ENCODE peak calls at places on chromosome 13, in six cellular contexts. O is suprapubic skin, U is astrocyte of the spinal cord, T is fibroblast of lung, W is psoas muscle, Z is pancreas. Q is an unnamed sample.
A peak's percentile ranks its signal among the peaks of the same experiment; 100 is the strongest.

GRCh38 chr13:66803759-66804456 is 426.2 kb downstream of the PCDH9 start:
- DNase-seq in O (no peak), U (no peak), T (no peak), W (no peak), Z (no peak), Q (no peak)

GRCh38 chr13:79043208-79043607 is 362.8 kb downstream of the RBM26 start:
- DNase-seq in O (no peak), U (no peak), T (no peak), W (no peak), Z (no peak), Q (no peak)

GRCh38 chr13:99432637-99433542 is 68.4 kb upstream of the TM9SF2 start:
- DNase-seq in O (peak; percentile 85), U (peak; percentile 42), T (peak; percentile 65), W (peak; percentile 73), Z (no peak), Q (peak; percentile 40)

GRCh38 chr13:39100996-39101751 is 62.9 kb downstream of the NHLRC3 start:
- DNase-seq in O (no peak), U (no peak), T (no peak), W (no peak), Z (no peak), Q (no peak)

GRCh38 chr13:99057310-99057975 is 79.6 kb upstream of the DOCK9 start:
- DNase-seq in O (no peak), U (no peak), T (no peak), W (no peak), Z (no peak), Q (peak; percentile 67)

GRCh38 chr13:20446405-20446804 is 79.3 kb downstream of the CRYL1 start:
- DNase-seq in O (no peak), U (no peak), T (no peak), W (no peak), Z (no peak), Q (no peak)

GRCh38 chr13:99823961-99824360 is 147.6 kb downstream of the ZIC5 start:
- DNase-seq in O (no peak), U (no peak), T (no peak), W (no peak), Z (no peak), Q (no peak)

GRCh38 chr13:59633290-59633689 is 530.4 kb downstream of the DIAPH3 start:
- DNase-seq in O (no peak), U (no peak), T (no peak), W (no peak), Z (no peak), Q (no peak)

GRCh38 chr13:37775871-37776270 is 93.7 kb downstream of the TRPC4 start:
- DNase-seq in O (no peak), U (peak; percentile 47), T (peak; percentile 85), W (no peak), Z (no peak), Q (peak; percentile 16)

GRCh38 chr13:39347926-39348901 is 254.8 kb downstream of the LHFPL6 start:
- DNase-seq in O (no peak), U (peak; percentile 61), T (no peak), W (no peak), Z (no peak), Q (no peak)

DNA sequence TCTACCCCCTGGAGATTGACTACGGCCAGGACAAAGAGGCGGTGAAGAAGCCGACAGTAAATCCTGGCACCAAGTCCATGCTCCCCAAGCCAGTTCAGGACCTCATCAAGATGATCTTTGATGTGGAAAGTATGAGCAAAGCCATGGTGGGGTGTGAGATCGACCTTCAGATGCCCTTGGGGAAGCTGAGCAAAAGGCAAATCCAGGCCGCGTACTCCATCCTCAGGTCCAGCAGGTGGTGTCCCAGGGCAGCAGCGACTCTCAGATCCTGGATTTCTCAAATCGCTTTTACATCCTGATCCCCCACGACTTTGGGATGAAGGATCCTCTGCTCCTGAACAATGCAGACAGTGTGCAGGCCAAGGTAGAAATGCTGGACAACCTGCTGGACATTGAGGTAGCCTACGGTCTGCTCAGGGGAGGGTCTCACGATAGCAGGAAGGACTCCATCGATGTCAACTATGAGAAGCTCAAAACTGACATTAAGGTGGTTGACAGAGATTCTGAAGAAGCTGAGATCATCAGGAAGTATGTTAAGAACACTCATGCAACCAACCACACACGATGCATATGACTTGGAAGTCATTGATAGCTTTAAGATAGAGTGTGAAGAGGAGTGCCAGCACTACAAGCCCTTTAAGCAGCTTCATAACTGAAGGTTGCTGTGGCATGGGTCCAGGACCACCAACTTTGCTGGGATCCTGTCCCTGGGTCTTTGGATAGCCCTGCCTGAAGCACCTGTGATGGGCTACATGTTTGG is 24.0 kb upstream of the ANKRD10 start:
- DNase-seq in O (no peak), U (no peak), T (no peak), W (no peak), Z (no peak), Q (no peak)
- TF ChIP-seq CTCF in O (no peak), U (no peak), T (no peak), W (no peak), Z (no peak), Q (no peak)

GRCh38 chr13:80881495-80882482 is 540.9 kb upstream of the SPRY2 start:
- DNase-seq in O (no peak), U (no peak), T (no peak), W (no peak), Z (no peak), Q (peak; percentile 41)
- TF ChIP-seq CTCF in O (no peak), U (no peak), T (no peak), W (no peak), Z (no peak), Q (no peak)

GRCh38 chr13:40770934-40771618 is at the start of gene MRPS31:
- DNase-seq in O (peak; percentile 98), U (peak; percentile 96), T (peak; percentile 93), W (peak; percentile 96), Z (peak; percentile 96), Q (peak; percentile 94)
- TF ChIP-seq CTCF in O (no peak), U (no peak), T (peak; percentile 1), W (no peak), Z (no peak), Q (no peak)

GRCh38 chr13:104530741-104531140 is 1464.5 kb upstream of the SLC10A2 start:
- DNase-seq in O (no peak), U (peak; percentile 32), T (peak; percentile 39), W (no peak), Z (no peak), Q (no peak)

GRCh38 chr13:104532131-104532530 is 1465.9 kb upstream of the SLC10A2 start:
- DNase-seq in O (no peak), U (no peak), T (no peak), W (no peak), Z (no peak), Q (no peak)

GRCh38 chr13:104534847-104535246 is 1468.6 kb upstream of the SLC10A2 start:
- DNase-seq in O (no peak), U (no peak), T (no peak), W (no peak), Z (no peak), Q (no peak)
- TF ChIP-seq CTCF in O (no peak), U (peak; percentile 22), T (peak; percentile 4), W (no peak), Z (no peak), Q (no peak)

GRCh38 chr13:101916108-101916757 is 463.8 kb downstream of the ITGBL1 start:
- DNase-seq in O (no peak), U (peak; percentile 32), T (peak; percentile 14), W (peak; percentile 17), Z (peak; percentile 12), Q (no peak)
- TF ChIP-seq CTCF in O (no peak), U (peak; percentile 57), T (peak; percentile 23), W (no peak), Z (no peak), Q (no peak)

DNA sequence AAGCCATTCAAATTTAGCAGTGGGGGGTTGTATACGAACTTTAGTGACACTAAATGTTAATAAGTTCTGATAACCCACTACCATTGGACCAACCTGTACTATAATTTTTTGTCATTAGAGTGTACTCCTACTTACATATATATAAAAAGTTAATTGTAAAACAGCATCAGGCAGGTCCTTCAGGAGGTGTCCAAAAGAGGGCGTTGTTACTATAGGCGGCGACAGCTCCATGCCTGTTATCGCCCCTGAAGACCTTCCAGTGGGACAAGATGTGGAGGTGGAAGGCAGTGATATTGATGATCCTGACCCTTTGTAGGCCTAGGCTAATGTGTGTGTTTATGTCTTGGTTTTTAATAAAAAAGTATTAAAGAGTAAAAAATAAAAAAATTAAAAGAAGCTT is 27.5 kb downstream of the SPRYD7 start:
- DNase-seq in O (no peak), U (no peak), T (no peak), W (no peak), Z (no peak), Q (no peak)
- TF ChIP-seq CTCF in O (no peak), U (no peak), T (no peak), W (no peak), Z (no peak), Q (no peak)

DNA sequence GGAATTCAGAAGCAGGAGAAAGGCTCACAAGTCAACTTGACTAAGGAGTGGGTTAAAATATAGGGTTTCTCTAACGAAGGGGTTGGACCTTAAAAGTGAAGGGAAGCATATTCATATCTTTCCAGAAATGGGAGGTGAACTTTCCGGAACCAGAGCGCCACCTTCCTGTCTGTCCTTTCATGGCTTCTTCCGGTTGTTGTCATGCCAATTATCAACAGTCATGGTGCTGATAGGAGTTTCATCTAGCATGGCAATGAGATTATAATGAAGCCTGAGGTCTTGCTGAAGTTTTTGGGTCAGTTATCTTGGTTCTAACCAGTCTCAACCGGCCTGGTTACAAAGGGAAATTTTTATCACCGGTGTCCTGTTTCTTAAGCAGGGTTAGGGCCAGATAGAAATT is 162.9 kb upstream of the NBEA start:
- DNase-seq in O (no peak), U (no peak), T (no peak), W (no peak), Z (no peak), Q (no peak)
- TF ChIP-seq CTCF in O (no peak), U (no peak), T (no peak), W (no peak), Z (no peak), Q (no peak)

GRCh38 chr13:114115191-114115671 is 17.2 kb downstream of the RASA3 start:
- DNase-seq in O (peak; percentile 79), U (peak; percentile 76), T (peak; percentile 92), W (peak; percentile 48), Z (no peak), Q (peak; percentile 78)
- TF ChIP-seq CTCF in O (no peak), U (peak; percentile 27), T (peak; percentile 1), W (no peak), Z (no peak), Q (no peak)